ENCODE peak calls at places on chromosomes 2 and 18, in four cellular contexts. One of them, this sample, is unnamed.

GRCh38 chr2:153575171-153575853 is 96.8 kb upstream of the RPRM start:
- DNase-seq in astrocyte of the spinal cord: no peak
- DNase-seq in neural progenitor cell: no peak
- DNase-seq in ovary: no peak
- DNase-seq in this sample: no peak

GRCh38 chr2:11097988-11098387 is 57.3 kb upstream of the SLC66A3 start:
- DNase-seq in astrocyte of the spinal cord: no peak
- DNase-seq in neural progenitor cell: no peak
- DNase-seq in ovary: no peak
- DNase-seq in this sample: no peak

GRCh38 chr2:98280376-98281102 is 65.7 kb upstream of the CNGA3 start:
- DNase-seq in astrocyte of the spinal cord: no peak
- DNase-seq in neural progenitor cell: peak; percentile 39
- DNase-seq in ovary: no peak
- DNase-seq in this sample: no peak

GRCh38 chr2:36783276-36783675 is 86.8 kb downstream of the VIT start:
- DNase-seq in astrocyte of the spinal cord: no peak
- DNase-seq in neural progenitor cell: no peak
- DNase-seq in ovary: no peak
- DNase-seq in this sample: no peak

GRCh38 chr2:239927424-239927981 is 97.6 kb downstream of the NDUFA10 start:
- DNase-seq in astrocyte of the spinal cord: peak; percentile 84
- DNase-seq in neural progenitor cell: no peak
- DNase-seq in ovary: peak; percentile 23
- DNase-seq in this sample: peak; percentile 49

GRCh38 chr2:238107525-238108422 is 7.6 kb downstream of the ESPNL start:
- DNase-seq in astrocyte of the spinal cord: no peak
- DNase-seq in neural progenitor cell: no peak
- DNase-seq in ovary: peak; percentile 24
- DNase-seq in this sample: no peak

GRCh38 chr2:240123821-240124650 is 12.1 kb downstream of the COPS9 start:
- DNase-seq in astrocyte of the spinal cord: no peak
- DNase-seq in neural progenitor cell: no peak
- DNase-seq in ovary: peak; percentile 14
- DNase-seq in this sample: no peak

GRCh38 chr2:173948198-173948597 is 17.0 kb downstream of the SP3 start:
- DNase-seq in astrocyte of the spinal cord: no peak
- DNase-seq in neural progenitor cell: no peak
- DNase-seq in ovary: no peak
- DNase-seq in this sample: no peak

GRCh38 chr2:20108655-20109396 is 57.4 kb upstream of the LAPTM4A start:
- DNase-seq in astrocyte of the spinal cord: no peak
- DNase-seq in neural progenitor cell: no peak
- DNase-seq in ovary: no peak
- DNase-seq in this sample: no peak

GRCh38 chr18:63409301-63409700 is 13.0 kb downstream of the VPS4B start:
- DNase-seq in astrocyte of the spinal cord: peak; percentile 38
- DNase-seq in neural progenitor cell: no peak
- DNase-seq in ovary: no peak
- DNase-seq in this sample: peak; percentile 50

GRCh38 chr2:178193496-178193822 is 853 bp upstream of the OSBPL6 start:
- DNase-seq in astrocyte of the spinal cord: no peak
- DNase-seq in neural progenitor cell: no peak
- DNase-seq in ovary: no peak
- DNase-seq in this sample: no peak

GRCh38 chr2:151823651-151824050 is 4.6 kb downstream of the ARL5A start:
- DNase-seq in astrocyte of the spinal cord: peak; percentile 3
- DNase-seq in neural progenitor cell: peak; percentile 7
- DNase-seq in ovary: no peak
- DNase-seq in this sample: no peak

GRCh38 chr2:85584857-85585780 is 888 bp downstream of the VAMP5 start:
- DNase-seq in astrocyte of the spinal cord: peak; percentile 27
- DNase-seq in neural progenitor cell: no peak
- DNase-seq in ovary: no peak
- DNase-seq in this sample: peak; percentile 61

GRCh38 chr18:3230401-3231334 is 10.9 kb upstream of the MYOM1 start:
- DNase-seq in astrocyte of the spinal cord: no peak
- DNase-seq in neural progenitor cell: no peak
- DNase-seq in ovary: no peak
- DNase-seq in this sample: no peak

GRCh38 chr18:67916142-67916541 is 399.6 kb upstream of the DSEL start:
- DNase-seq in astrocyte of the spinal cord: peak; percentile 28
- DNase-seq in neural progenitor cell: no peak
- DNase-seq in ovary: no peak
- DNase-seq in this sample: no peak

GRCh38 chr2:209566250-209566649 is 142.4 kb downstream of the MAP2 start:
- DNase-seq in astrocyte of the spinal cord: no peak
- DNase-seq in neural progenitor cell: no peak
- DNase-seq in ovary: no peak
- DNase-seq in this sample: no peak

GRCh38 chr2:158456309-158457066 is at the start of the genes CCDC148 and PKP4:
- DNase-seq in astrocyte of the spinal cord: peak; percentile 94
- DNase-seq in neural progenitor cell: peak; percentile 97
- DNase-seq in ovary: peak; percentile 92
- DNase-seq in this sample: peak; percentile 66

GRCh38 chr2:157218911-157219310 is 38.6 kb upstream of the GALNT5 start:
- DNase-seq in astrocyte of the spinal cord: no peak
- DNase-seq in neural progenitor cell: no peak
- DNase-seq in ovary: no peak
- DNase-seq in this sample: no peak

GRCh38 chr18:57555134-57555533 is 31.4 kb downstream of the FECH start:
- DNase-seq in astrocyte of the spinal cord: no peak
- DNase-seq in neural progenitor cell: no peak
- DNase-seq in ovary: no peak
- DNase-seq in this sample: no peak
- TF ChIP-seq CTCF in astrocyte of the spinal cord: no peak
- TF ChIP-seq CTCF in neural progenitor cell: no peak
- TF ChIP-seq CTCF in ovary: no peak
- TF ChIP-seq CTCF in this sample: no peak

GRCh38 chr18:75204978-75205759 is 3.8 kb downstream of the PTGR3 start:
- DNase-seq in astrocyte of the spinal cord: peak; percentile 65
- DNase-seq in neural progenitor cell: peak; percentile 38
- DNase-seq in ovary: no peak
- DNase-seq in this sample: no peak
- H3K4me3 ChIP-seq in astrocyte of the spinal cord: peak overlapping the region; percentile 90
- H3K4me3 ChIP-seq in neural progenitor cell: peak overlapping the region; percentile 28
- H3K4me3 ChIP-seq in ovary: peak overlapping the region; percentile 40
- H3K4me3 ChIP-seq in this sample: peak overlapping the region; percentile 96

GRCh38 chr2:58398406-58398805 is 157.3 kb upstream of the FANCL start:
- DNase-seq in astrocyte of the spinal cord: no peak
- DNase-seq in neural progenitor cell: no peak
- DNase-seq in ovary: no peak
- DNase-seq in this sample: no peak
- TF ChIP-seq CTCF in astrocyte of the spinal cord: no peak
- TF ChIP-seq CTCF in neural progenitor cell: no peak
- TF ChIP-seq CTCF in ovary: no peak
- TF ChIP-seq CTCF in this sample: no peak

GRCh38 chr2:8489221-8489620 is 192.6 kb upstream of the ID2 start:
- DNase-seq in astrocyte of the spinal cord: no peak
- DNase-seq in neural progenitor cell: no peak
- DNase-seq in ovary: no peak
- DNase-seq in this sample: no peak

GRCh38 chr2:8488001-8488738 is 193.7 kb upstream of the ID2 start:
- DNase-seq in astrocyte of the spinal cord: peak; percentile 32
- DNase-seq in neural progenitor cell: peak; percentile 36
- DNase-seq in ovary: no peak
- DNase-seq in this sample: no peak

GRCh38 chr2:8484502-8485283 is 197.2 kb upstream of the ID2 start:
- DNase-seq in astrocyte of the spinal cord: no peak
- DNase-seq in neural progenitor cell: no peak
- DNase-seq in ovary: no peak
- DNase-seq in this sample: no peak

GRCh38 chr2:8487461-8487932 is 194.4 kb upstream of the ID2 start:
- DNase-seq in astrocyte of the spinal cord: peak; percentile 12
- DNase-seq in neural progenitor cell: peak; percentile 32
- DNase-seq in ovary: no peak
- DNase-seq in this sample: no peak

GRCh38 chr2:8486141-8486540 is 195.7 kb upstream of the ID2 start:
- DNase-seq in astrocyte of the spinal cord: no peak
- DNase-seq in neural progenitor cell: no peak
- DNase-seq in ovary: no peak
- DNase-seq in this sample: no peak
- H3K4me3 ChIP-seq in astrocyte of the spinal cord: no peak overlapping the region
- H3K4me3 ChIP-seq in neural progenitor cell: no peak overlapping the region
- H3K4me3 ChIP-seq in ovary: no peak overlapping the region
- H3K4me3 ChIP-seq in this sample: no peak overlapping the region